ENCODE peak calls at places on chromosomes 7 and 10, in seven cellular contexts. M is neural progenitor cell, H is HCT116, U is astrocyte, F is IMR-90, T is K562, K is endodermal cell. I is an unnamed sample.

GRCh38 chr10:124534231-124534798 is 72.7 kb downstream of the LHPP start:
- DNase-seq in M (peak; percentile 60), F (no peak), H (no peak), U (no peak), K (peak; percentile 82), T (no peak), I (peak; percentile 94)

GRCh38 chr10:86599729-86600128 is 54.6 kb upstream of the OPN4 start:
- DNase-seq in K (peak; percentile 92), H (no peak), U (no peak), T (no peak), F (no peak), M (peak; percentile 28), I (peak; percentile 69)

GRCh38 chr7:46352335-46352954 is 431.4 kb upstream of the IGFBP3 start:
- DNase-seq in U (peak; percentile 40), M (peak; percentile 87), F (peak; percentile 72), H (peak; percentile 56), T (peak; percentile 15), K (peak; percentile 84), I (peak; percentile 81)

GRCh38 chr7:36312064-36312914 is 77.4 kb upstream of the ANLN start:
- DNase-seq in F (no peak), T (peak; percentile 70), H (no peak), M (peak; percentile 65), K (peak; percentile 91), U (no peak), I (peak; percentile 78)

GRCh38 chr7:155839461-155839860 is 27.2 kb upstream of the SHH start:
- DNase-seq in K (no peak), T (no peak), M (no peak), H (no peak), F (no peak), U (no peak), I (no peak)

GRCh38 chr10:76879116-76879706 is 758.4 kb downstream of the KCNMA1 start:
- DNase-seq in T (no peak), F (no peak), H (no peak), K (no peak), U (no peak), M (no peak), I (no peak)

GRCh38 chr7:98628916-98629525 is 11.9 kb downstream of the NPTX2 start:
- DNase-seq in K (peak; percentile 46), T (no peak), U (no peak), F (no peak), M (peak; percentile 87), H (no peak), I (no peak)

GRCh38 chr7:114758661-114759227 is 163.2 kb upstream of the MDFIC start:
- DNase-seq in M (no peak), H (no peak), F (no peak), K (no peak), U (no peak), T (no peak), I (no peak)

GRCh38 chr10:52063159-52063558 is 250.9 kb upstream of the DKK1 start:
- DNase-seq in K (no peak), F (no peak), M (no peak), T (no peak), U (no peak), H (no peak), I (no peak)

GRCh38 chr7:83524286-83525075 is 124.5 kb downstream of the SEMA3E start:
- DNase-seq in U (peak; percentile 52), F (peak; percentile 14), T (no peak), M (no peak), H (no peak), K (no peak), I (no peak)

GRCh38 chr10:49165259-49165658 is 22.9 kb downstream of the TMEM273 start:
- DNase-seq in U (no peak), F (no peak), H (no peak), T (no peak), K (no peak), M (no peak), I (no peak)

GRCh38 chr7:65923321-65923720 is 50.4 kb downstream of the VKORC1L1 start:
- DNase-seq in T (peak; percentile 17), F (no peak), K (no peak), H (no peak), M (no peak), U (no peak), I (no peak)

GRCh38 chr7:6273380-6273837 is 985 bp upstream of the CYTH3 start:
- DNase-seq in M (no peak), U (no peak), H (no peak), T (no peak), K (no peak), F (no peak), I (no peak)

GRCh38 chr10:43855667-43856210 is 207.1 kb upstream of the ZNF32 start:
- DNase-seq in U (no peak), K (no peak), T (no peak), M (no peak), H (no peak), F (no peak), I (peak; percentile 48)

GRCh38 chr10:63267414-63268138 is 134.4 kb downstream of the NRBF2 start:
- DNase-seq in M (peak; percentile 43), T (peak; percentile 42), U (peak; percentile 75), H (peak; percentile 43), F (peak; percentile 94), K (peak; percentile 64), I (peak; percentile 85)

DNA sequence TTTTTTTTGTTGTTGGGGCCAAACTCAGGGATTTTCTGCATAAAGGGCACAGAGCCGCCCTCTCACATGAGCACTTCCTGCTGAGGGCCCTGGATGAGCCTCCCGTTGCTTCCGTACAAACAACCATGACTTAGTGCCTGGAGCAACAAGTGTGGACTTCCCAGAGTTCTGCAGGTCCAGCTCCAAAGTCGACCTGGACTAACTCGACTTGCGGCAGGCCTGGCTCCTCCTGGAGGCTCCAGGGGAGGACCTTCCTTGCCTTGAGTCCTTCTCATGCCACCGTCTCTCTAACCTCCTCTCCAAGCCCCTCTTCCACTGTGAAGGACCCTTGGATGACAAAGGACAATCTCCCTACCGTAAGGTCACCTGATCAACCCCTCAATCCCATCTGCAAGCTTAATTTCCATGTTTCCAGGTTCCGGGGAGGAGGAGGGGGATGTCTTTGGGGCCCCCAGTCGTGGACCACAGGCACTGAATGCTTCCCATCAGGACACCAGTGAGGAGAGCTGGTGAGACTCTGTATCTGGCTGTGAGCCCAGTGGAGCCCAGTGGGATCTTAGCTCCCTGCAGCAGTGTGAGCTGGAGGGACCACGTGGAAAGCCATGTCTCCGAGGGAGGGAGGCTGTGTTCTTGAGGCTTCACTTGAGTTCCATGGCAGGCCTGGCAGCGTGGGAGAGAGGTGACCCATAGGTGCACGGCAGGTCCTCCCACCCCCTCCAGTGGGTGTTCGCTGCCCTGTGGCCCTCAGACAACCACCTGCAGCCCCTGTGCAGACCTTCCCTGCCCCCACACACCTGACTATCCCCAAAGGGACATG is 199.5 kb upstream of the PPP2R2D start:
- DNase-seq in T (no peak), M (no peak), F (no peak), H (no peak), K (peak; percentile 21), U (no peak), I (no peak)
- H3K27ac ChIP-seq in T (no peak overlapping the region), M (no peak overlapping the region), F (no peak overlapping the region), H (no peak overlapping the region), K (no peak overlapping the region), U (no peak overlapping the region), I (no peak overlapping the region)

GRCh38 chr10:31942892-31943291 is 14.3 kb upstream of the ARHGAP12 start:
- DNase-seq in T (no peak), H (no peak), K (no peak), F (no peak), U (no peak), M (no peak), I (no peak)

GRCh38 chr10:31939797-31940708 is 11.4 kb upstream of the ARHGAP12 start:
- DNase-seq in T (no peak), H (no peak), K (no peak), F (no peak), U (no peak), M (no peak), I (no peak)

GRCh38 chr10:31942435-31942834 is 13.8 kb upstream of the ARHGAP12 start:
- DNase-seq in K (no peak), F (no peak), M (no peak), T (no peak), U (no peak), H (no peak), I (no peak)

GRCh38 chr10:31944071-31944433 is 15.4 kb upstream of the ARHGAP12 start:
- DNase-seq in T (no peak), K (no peak), F (no peak), U (no peak), M (no peak), H (no peak), I (no peak)

DNA sequence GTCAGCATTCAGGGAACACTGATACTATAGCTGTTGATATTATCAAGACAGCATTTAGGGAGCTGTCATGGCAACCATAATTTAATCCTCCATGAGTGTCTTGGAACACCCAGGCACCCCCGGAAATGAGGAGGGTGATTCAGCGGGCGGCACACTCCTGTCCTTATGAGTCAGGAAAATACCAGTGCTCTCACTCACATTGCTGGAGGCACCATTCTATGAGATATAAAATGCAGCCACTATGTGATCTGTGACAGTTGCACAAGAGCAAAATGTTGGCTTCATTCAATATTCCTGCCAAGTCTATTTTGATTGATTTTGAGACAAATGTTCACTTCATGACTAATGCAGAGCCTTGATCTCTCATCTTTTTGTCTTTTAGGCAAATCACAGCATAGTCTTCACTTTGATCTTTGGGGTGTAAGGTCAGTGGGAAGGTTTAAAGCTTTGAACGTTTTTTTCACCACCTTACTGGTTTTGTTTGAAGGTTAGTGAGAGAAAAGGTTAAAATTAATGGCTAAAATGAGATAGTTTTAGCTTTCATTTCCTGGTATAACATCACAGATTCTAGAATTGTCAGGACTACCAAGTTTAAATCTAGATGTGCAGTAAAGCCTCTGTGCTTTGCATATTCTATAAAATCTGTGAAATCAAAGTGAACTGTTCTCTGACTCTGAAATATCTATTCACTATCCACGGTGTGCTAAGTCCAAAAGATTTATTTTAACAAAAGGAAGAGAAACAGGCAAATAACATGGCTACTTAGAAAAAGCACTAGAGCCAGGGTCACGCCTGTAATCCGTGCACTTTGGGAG is 12.4 kb upstream of the ARHGAP12 start:
- DNase-seq in F (peak; percentile 95), H (peak; percentile 99), K (no peak), M (no peak), U (peak; percentile 94), T (peak; percentile 34), I (no peak)
- H3K9ac ChIP-seq in F (no peak overlapping the region), H (peak overlapping the region; percentile 63), K (no peak overlapping the region), M (no peak overlapping the region), U (peak overlapping the region; percentile 53), T (no peak overlapping the region), I (no peak overlapping the region)

GRCh38 chr10:637771-638195 is 51.7 kb downstream of the DIP2C start:
- DNase-seq in K (no peak), H (no peak), F (no peak), T (no peak), U (no peak), M (no peak), I (no peak)
- H3K27ac ChIP-seq in K (no peak overlapping the region), H (no peak overlapping the region), F (no peak overlapping the region), T (no peak overlapping the region), U (no peak overlapping the region), M (no peak overlapping the region), I (no peak overlapping the region)

DNA sequence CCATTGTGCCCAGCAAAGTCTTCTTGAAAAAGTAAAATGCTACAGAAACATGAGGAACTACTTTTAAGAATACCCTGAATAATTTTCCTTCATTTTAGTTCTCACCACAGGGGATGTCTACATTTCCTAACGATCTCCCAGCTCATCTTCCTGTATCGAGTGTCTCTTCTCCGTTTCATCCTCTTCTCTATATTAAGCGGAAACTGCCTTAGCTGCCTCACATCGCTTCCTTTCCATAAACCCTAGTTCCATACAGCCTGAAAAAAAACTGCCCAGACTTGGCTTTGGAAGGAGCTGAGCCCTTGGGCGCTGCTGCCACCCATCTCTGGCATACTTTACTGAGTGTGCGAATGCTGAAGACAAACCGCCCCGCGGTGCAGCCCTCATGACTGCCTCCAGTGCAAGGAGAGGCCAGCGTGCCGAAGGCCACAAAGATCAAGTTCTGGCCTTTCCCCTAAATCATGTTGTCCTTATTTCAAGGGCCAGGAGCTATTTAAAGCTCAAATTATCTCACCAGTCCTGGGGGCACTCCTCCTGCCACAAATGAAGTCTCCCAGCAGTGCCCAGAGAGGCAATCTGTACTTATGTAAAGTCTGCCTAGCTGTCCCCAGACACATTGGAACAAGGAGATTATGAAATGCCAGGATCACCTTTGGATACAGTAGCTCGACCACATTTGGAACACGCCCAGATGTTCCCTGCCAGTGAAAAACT is 25.2 kb downstream of the YWHAG start:
- DNase-seq in T (no peak), K (no peak), F (no peak), H (no peak), M (no peak), U (no peak), I (no peak)
- H3K9ac ChIP-seq in T (peak overlapping the region; percentile 45), K (no peak overlapping the region), F (no peak overlapping the region), H (no peak overlapping the region), M (no peak overlapping the region), U (no peak overlapping the region), I (no peak overlapping the region)

I was measured in Karpas-422.